ENCODE peak calls at places on chromosomes 6 and 20, in four cellular contexts. N, Y, P and D are unnamed samples.

GRCh38 chr20:52493177-52493711 is 301.7 kb upstream of the ZFP64 start:
- DNase-seq in P (peak; percentile 16), Y (no peak), N (peak; percentile 36), D (no peak)

GRCh38 chr6:118725944-118726343 is 74.6 kb upstream of the CEP85L start:
- DNase-seq in Y (no peak), N (no peak), P (no peak), D (no peak)

GRCh38 chr20:35277531-35278395 is at the start of gene MMP24OS:
- DNase-seq in P (peak; percentile 87), N (peak; percentile 82), Y (peak; percentile 92), D (peak; percentile 96)

GRCh38 chr6:83464741-83465140 is 33.9 kb upstream of the ME1 start:
- DNase-seq in Y (no peak), N (no peak), P (no peak), D (peak; percentile 27)

GRCh38 chr6:11362481-11363018 is 130.1 kb upstream of the NEDD9 start:
- DNase-seq in N (no peak), Y (no peak), P (no peak), D (no peak)

GRCh38 chr6:90458353-90459224 is 128.3 kb downstream of the MAP3K7 start:
- DNase-seq in P (no peak), Y (no peak), N (no peak), D (no peak)

GRCh38 chr20:49482621-49483017 is at the start of gene KCNB1:
- DNase-seq in N (peak; percentile 21), Y (peak; percentile 95), P (peak; percentile 75), D (peak; percentile 89)

GRCh38 chr6:114286211-114286610 is 56.6 kb downstream of the HS3ST5 start:
- DNase-seq in N (no peak), P (no peak), Y (no peak), D (no peak)

GRCh38 chr6:25057121-25057520 is 121.4 kb upstream of the RIPOR2 start:
- DNase-seq in N (no peak), Y (no peak), P (no peak), D (no peak)

GRCh38 chr6:120384671-120385070 is 949.6 kb downstream of the TBC1D32 start:
- DNase-seq in N (no peak), P (no peak), Y (no peak), D (no peak)

GRCh38 chr20:53857723-53858236 is 212.6 kb downstream of the BCAS1 start:
- DNase-seq in P (no peak), N (no peak), Y (no peak), D (no peak)

GRCh38 chr6:167798453-167798852 is 28.3 kb upstream of the AFDN start:
- DNase-seq in N (no peak), P (no peak), Y (no peak), D (no peak)

GRCh38 chr6:100704941-100705340 is 176.2 kb downstream of the ASCC3 start:
- DNase-seq in N (no peak), P (no peak), Y (no peak), D (no peak)

GRCh38 chr6:30647039-30647801 is at the start of gene C6orf136:
- DNase-seq in N (peak; percentile 91), P (peak; percentile 87), Y (peak; percentile 78), D (peak; percentile 89)

GRCh38 chr20:61933951-61934715 is 131.5 kb downstream of the TAF4 start:
- DNase-seq in N (no peak), P (no peak), Y (peak; percentile 41), D (no peak)

GRCh38 chr6:166514196-166514595 is 72.3 kb downstream of the RAMACL start:
- DNase-seq in N (peak; percentile 4), Y (no peak), P (no peak), D (no peak)

GRCh38 chr20:62309947-62310756 is 7.4 kb downstream of the ADRM1 start:
- DNase-seq in N (no peak), Y (no peak), P (no peak), D (no peak)

GRCh38 chr6:28142446-28142845 is 763 bp downstream of the ZKSCAN8 start:
- DNase-seq in N (peak; percentile 25), Y (no peak), P (no peak), D (no peak)

GRCh38 chr6:116158641-116159040 is 32.7 kb upstream of the COL10A1 start:
- DNase-seq in P (no peak), Y (no peak), N (peak; percentile 39), D (no peak)

GRCh38 chr20:3990741-3991140 is 24.6 kb downstream of the RNF24 start:
- DNase-seq in Y (no peak), P (no peak), N (no peak), D (no peak)

GRCh38 chr20:36775826-36776225 is 2.3 kb upstream of the DSN1 start:
- DNase-seq in N (no peak), Y (no peak), P (no peak), D (no peak)

GRCh38 chr6:13908955-13909381 is 15.8 kb upstream of the RNF182 start:
- DNase-seq in P (peak; percentile 41), N (peak; percentile 74), Y (peak; percentile 40), D (peak; percentile 48)

GRCh38 chr20:50595433-50595895 is 85.3 kb downstream of the PTPN1 start:
- DNase-seq in P (no peak), Y (no peak), N (no peak), D (no peak)

GRCh38 chr20:51469046-51469445 is 73.5 kb downstream of the NFATC2 start:
- DNase-seq in Y (no peak), N (no peak), P (no peak), D (no peak)

GRCh38 chr20:56393133-56393472 is 658 bp downstream of the CSTF1 start:
- DNase-seq in P (no peak), N (no peak), Y (no peak), D (no peak)

GRCh38 chr20:20624914-20625313 is 87.5 kb downstream of the RALGAPA2 start:
- DNase-seq in Y (no peak), P (no peak), N (no peak), D (no peak)

GRCh38 chr20:13290724-13291123 is 69.7 kb downstream of the ISM1 start:
- DNase-seq in P (no peak), Y (no peak), N (no peak), D (no peak)

GRCh38 chr6:34986845-34987246 is 97.8 kb downstream of the ANKS1A start:
- DNase-seq in N (peak; percentile 84), P (peak; percentile 72), Y (peak; percentile 67), D (peak; percentile 40)

GRCh38 chr20:20797521-20798310 is 85.3 kb upstream of the RALGAPA2 start:
- DNase-seq in N (no peak), P (no peak), Y (no peak), D (no peak)

GRCh38 chr20:36493013-36493800 is 48.1 kb upstream of the MYL9 start:
- DNase-seq in P (peak; percentile 27), Y (peak; percentile 56), N (no peak), D (peak; percentile 74)

GRCh38 chr20:23205221-23205620 is 119.1 kb upstream of the CD93 start:
- DNase-seq in N (no peak), Y (no peak), P (no peak), D (no peak)

GRCh38 chr6:142518126-142518525 is 216.3 kb downstream of the ADGRG6 start:
- DNase-seq in Y (no peak), P (no peak), N (no peak), D (no peak)